ENCODE peak calls at places on chromosome 17, in eight cellular contexts. One of them, this sample, is unnamed. For H3K4me1, the result is how much of the 10 kb centered on the place peaks cover.

GRCh38 chr17:78258323-78259229 is 27.1 kb downstream of the TMEM235 start:
- DNase-seq in MM.1S: peak
- DNase-seq in effector memory CD4-positive, alpha-beta T cell: peak
- DNase-seq in A549: no peak
- DNase-seq in PC-3: no peak
- DNase-seq in fibroblast of lung: peak
- DNase-seq in stomach: peak
- DNase-seq in left ventricle myocardium inferior: peak
- DNase-seq in this sample: no peak

GRCh38 chr17:62724398-62725146 is 83.5 kb downstream of the MARCHF10 start:
- DNase-seq in MM.1S: peak
- DNase-seq in effector memory CD4-positive, alpha-beta T cell: peak
- DNase-seq in A549: no peak
- DNase-seq in PC-3: peak
- DNase-seq in fibroblast of lung: no peak
- DNase-seq in stomach: no peak
- DNase-seq in left ventricle myocardium inferior: no peak
- DNase-seq in this sample: no peak

GRCh38 chr17:31148205-31148604 is 53.4 kb downstream of the NF1 start:
- DNase-seq in MM.1S: no peak
- DNase-seq in effector memory CD4-positive, alpha-beta T cell: no peak
- DNase-seq in A549: no peak
- DNase-seq in PC-3: no peak
- DNase-seq in fibroblast of lung: peak
- DNase-seq in stomach: no peak
- DNase-seq in left ventricle myocardium inferior: no peak
- DNase-seq in this sample: no peak

GRCh38 chr17:29883497-29883896 is 46.5 kb downstream of the SSH2 start:
- DNase-seq in MM.1S: no peak
- DNase-seq in effector memory CD4-positive, alpha-beta T cell: no peak
- DNase-seq in A549: no peak
- DNase-seq in PC-3: no peak
- DNase-seq in fibroblast of lung: peak
- DNase-seq in stomach: no peak
- DNase-seq in left ventricle myocardium inferior: no peak
- DNase-seq in this sample: no peak

GRCh38 chr17:19250421-19251141 is 13.4 kb downstream of the EPN2 start:
- DNase-seq in MM.1S: no peak
- DNase-seq in effector memory CD4-positive, alpha-beta T cell: no peak
- DNase-seq in A549: no peak
- DNase-seq in PC-3: no peak
- DNase-seq in fibroblast of lung: no peak
- DNase-seq in stomach: no peak
- DNase-seq in left ventricle myocardium inferior: peak
- DNase-seq in this sample: no peak

GRCh38 chr17:34155947-34156346 is 99.1 kb upstream of the CCL2 start:
- DNase-seq in MM.1S: no peak
- DNase-seq in effector memory CD4-positive, alpha-beta T cell: no peak
- DNase-seq in A549: no peak
- DNase-seq in PC-3: no peak
- DNase-seq in fibroblast of lung: no peak
- DNase-seq in stomach: no peak
- DNase-seq in left ventricle myocardium inferior: no peak
- DNase-seq in this sample: no peak

GRCh38 chr17:56577810-56578209 is 15.7 kb upstream of the NOG start:
- DNase-seq in MM.1S: no peak
- DNase-seq in effector memory CD4-positive, alpha-beta T cell: no peak
- DNase-seq in A549: no peak
- DNase-seq in PC-3: no peak
- DNase-seq in fibroblast of lung: no peak
- DNase-seq in stomach: no peak
- DNase-seq in left ventricle myocardium inferior: peak
- DNase-seq in this sample: peak

GRCh38 chr17:45430738-45431530 is 1.7 kb downstream of the ARHGAP27 start:
- DNase-seq in MM.1S: peak
- DNase-seq in effector memory CD4-positive, alpha-beta T cell: no peak
- DNase-seq in A549: no peak
- DNase-seq in PC-3: peak
- DNase-seq in fibroblast of lung: no peak
- DNase-seq in stomach: peak
- DNase-seq in left ventricle myocardium inferior: no peak
- DNase-seq in this sample: no peak

GRCh38 chr17:44581868-44582267 is 24.6 kb downstream of the FZD2 start:
- DNase-seq in MM.1S: no peak
- DNase-seq in effector memory CD4-positive, alpha-beta T cell: no peak
- DNase-seq in A549: peak
- DNase-seq in PC-3: peak
- DNase-seq in fibroblast of lung: no peak
- DNase-seq in stomach: no peak
- DNase-seq in left ventricle myocardium inferior: no peak
- DNase-seq in this sample: no peak

GRCh38 chr17:1232786-1233185 is 37.5 kb upstream of the BHLHA9 start:
- DNase-seq in MM.1S: no peak
- DNase-seq in effector memory CD4-positive, alpha-beta T cell: no peak
- DNase-seq in A549: peak
- DNase-seq in PC-3: peak
- DNase-seq in fibroblast of lung: peak
- DNase-seq in stomach: no peak
- DNase-seq in left ventricle myocardium inferior: no peak
- DNase-seq in this sample: no peak

GRCh38 chr17:28725660-28726395 is at the start of gene TLCD1:
- DNase-seq in MM.1S: peak
- DNase-seq in effector memory CD4-positive, alpha-beta T cell: peak
- DNase-seq in A549: peak
- DNase-seq in PC-3: peak
- DNase-seq in fibroblast of lung: peak
- DNase-seq in stomach: peak
- DNase-seq in left ventricle myocardium inferior: peak
- DNase-seq in this sample: peak

GRCh38 chr17:3955373-3955978 is 8.8 kb downstream of the ATP2A3 start:
- DNase-seq in MM.1S: no peak
- DNase-seq in effector memory CD4-positive, alpha-beta T cell: no peak
- DNase-seq in A549: no peak
- DNase-seq in PC-3: no peak
- DNase-seq in fibroblast of lung: no peak
- DNase-seq in stomach: no peak
- DNase-seq in left ventricle myocardium inferior: no peak
- DNase-seq in this sample: no peak
- H3K4me1 ChIP-seq in MM.1S: under half
- H3K4me1 ChIP-seq in effector memory CD4-positive, alpha-beta T cell: under half
- H3K4me1 ChIP-seq in A549: under half
- H3K4me1 ChIP-seq in PC-3: under half
- H3K4me1 ChIP-seq in fibroblast of lung: under half
- H3K4me1 ChIP-seq in stomach: under half
- H3K4me1 ChIP-seq in left ventricle myocardium inferior: under half
- H3K4me1 ChIP-seq in this sample: under half

GRCh38 chr17:4344926-4345325 is 21.5 kb downstream of the UBE2G1 start:
- DNase-seq in MM.1S: no peak
- DNase-seq in effector memory CD4-positive, alpha-beta T cell: no peak
- DNase-seq in A549: no peak
- DNase-seq in PC-3: no peak
- DNase-seq in fibroblast of lung: no peak
- DNase-seq in stomach: no peak
- DNase-seq in left ventricle myocardium inferior: no peak
- DNase-seq in this sample: no peak
- H3K4me1 ChIP-seq in MM.1S: under half
- H3K4me1 ChIP-seq in effector memory CD4-positive, alpha-beta T cell: under half
- H3K4me1 ChIP-seq in A549: under half
- H3K4me1 ChIP-seq in PC-3: under half
- H3K4me1 ChIP-seq in fibroblast of lung: under half
- H3K4me1 ChIP-seq in stomach: under half
- H3K4me1 ChIP-seq in left ventricle myocardium inferior: half or more
- H3K4me1 ChIP-seq in this sample: under half

GRCh38 chr17:8944083-8944482 is 21.4 kb downstream of the PIK3R5 start:
- DNase-seq in MM.1S: no peak
- DNase-seq in effector memory CD4-positive, alpha-beta T cell: no peak
- DNase-seq in A549: no peak
- DNase-seq in PC-3: no peak
- DNase-seq in fibroblast of lung: no peak
- DNase-seq in stomach: no peak
- DNase-seq in left ventricle myocardium inferior: no peak
- DNase-seq in this sample: no peak

GRCh38 chr17:8940866-8941471 is 24.5 kb downstream of the PIK3R5 start:
- DNase-seq in MM.1S: no peak
- DNase-seq in effector memory CD4-positive, alpha-beta T cell: no peak
- DNase-seq in A549: no peak
- DNase-seq in PC-3: no peak
- DNase-seq in fibroblast of lung: no peak
- DNase-seq in stomach: no peak
- DNase-seq in left ventricle myocardium inferior: no peak
- DNase-seq in this sample: no peak

GRCh38 chr17:8939496-8940334 is 25.8 kb downstream of the PIK3R5 start:
- DNase-seq in MM.1S: peak
- DNase-seq in effector memory CD4-positive, alpha-beta T cell: no peak
- DNase-seq in A549: no peak
- DNase-seq in PC-3: no peak
- DNase-seq in fibroblast of lung: no peak
- DNase-seq in stomach: no peak
- DNase-seq in left ventricle myocardium inferior: no peak
- DNase-seq in this sample: no peak

GRCh38 chr17:8941980-8942617 is 23.4 kb downstream of the PIK3R5 start:
- DNase-seq in MM.1S: no peak
- DNase-seq in effector memory CD4-positive, alpha-beta T cell: no peak
- DNase-seq in A549: no peak
- DNase-seq in PC-3: no peak
- DNase-seq in fibroblast of lung: no peak
- DNase-seq in stomach: no peak
- DNase-seq in left ventricle myocardium inferior: no peak
- DNase-seq in this sample: no peak

DNA sequence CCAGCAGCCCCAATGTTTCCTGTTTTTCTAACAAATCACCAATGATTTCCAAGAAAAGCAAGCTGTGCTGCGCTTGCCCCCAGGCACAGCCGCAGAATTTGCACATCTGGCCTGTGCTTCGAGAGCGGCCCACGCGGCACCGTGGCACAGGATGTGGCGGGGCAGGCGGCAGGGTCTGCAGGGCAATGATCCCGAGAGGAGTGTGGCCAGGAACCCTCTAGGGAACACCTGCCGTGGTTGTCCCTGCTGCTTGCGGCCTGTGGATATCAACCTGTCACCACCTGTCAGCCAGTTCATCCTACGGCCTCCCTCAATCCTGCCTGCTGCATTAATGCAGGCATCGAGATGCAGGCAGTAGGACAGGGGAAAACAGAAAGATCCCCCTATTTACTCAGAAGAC is 24.0 kb downstream of the PIK3R5 start:
- DNase-seq in MM.1S: no peak
- DNase-seq in effector memory CD4-positive, alpha-beta T cell: peak
- DNase-seq in A549: no peak
- DNase-seq in PC-3: no peak
- DNase-seq in fibroblast of lung: no peak
- DNase-seq in stomach: no peak
- DNase-seq in left ventricle myocardium inferior: no peak
- DNase-seq in this sample: no peak
- H3K4me1 ChIP-seq in MM.1S: under half
- H3K4me1 ChIP-seq in effector memory CD4-positive, alpha-beta T cell: under half
- H3K4me1 ChIP-seq in A549: under half
- H3K4me1 ChIP-seq in PC-3: under half
- H3K4me1 ChIP-seq in fibroblast of lung: under half
- H3K4me1 ChIP-seq in stomach: under half
- H3K4me1 ChIP-seq in left ventricle myocardium inferior: under half
- H3K4me1 ChIP-seq in this sample: under half

DNA sequence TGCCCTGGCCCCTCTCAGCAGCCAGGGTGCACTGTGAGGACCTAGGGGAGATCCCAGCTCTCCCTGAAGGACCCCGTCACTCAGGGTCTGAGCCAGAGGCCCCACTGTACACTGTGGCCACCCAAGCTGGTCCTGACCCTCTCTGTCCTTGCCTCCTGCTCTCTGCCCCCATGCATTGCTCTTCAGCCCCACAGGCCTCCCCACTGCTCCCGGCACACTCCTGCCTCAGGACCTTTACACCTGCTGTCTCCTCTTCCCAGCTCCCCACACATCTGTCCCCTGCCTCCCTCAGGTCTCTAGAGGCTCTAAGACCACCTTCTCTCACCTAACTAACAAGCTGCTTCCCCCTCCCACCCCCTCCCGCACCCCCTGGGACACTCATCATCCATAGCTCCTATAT is 12.9 kb upstream of the RAI1 start:
- DNase-seq in MM.1S: no peak
- DNase-seq in effector memory CD4-positive, alpha-beta T cell: no peak
- DNase-seq in A549: no peak
- DNase-seq in PC-3: no peak
- DNase-seq in fibroblast of lung: no peak
- DNase-seq in stomach: no peak
- DNase-seq in left ventricle myocardium inferior: no peak
- DNase-seq in this sample: no peak
- H3K4me1 ChIP-seq in MM.1S: under half
- H3K4me1 ChIP-seq in effector memory CD4-positive, alpha-beta T cell: under half
- H3K4me1 ChIP-seq in A549: under half
- H3K4me1 ChIP-seq in PC-3: under half
- H3K4me1 ChIP-seq in fibroblast of lung: under half
- H3K4me1 ChIP-seq in stomach: under half
- H3K4me1 ChIP-seq in left ventricle myocardium inferior: under half
- H3K4me1 ChIP-seq in this sample: under half

GRCh38 chr17:2952174-2952845 is 111.1 kb downstream of the OR1D5 start:
- DNase-seq in MM.1S: no peak
- DNase-seq in effector memory CD4-positive, alpha-beta T cell: no peak
- DNase-seq in A549: no peak
- DNase-seq in PC-3: peak
- DNase-seq in fibroblast of lung: no peak
- DNase-seq in stomach: peak
- DNase-seq in left ventricle myocardium inferior: no peak
- DNase-seq in this sample: no peak
- H3K4me1 ChIP-seq in MM.1S: under half
- H3K4me1 ChIP-seq in effector memory CD4-positive, alpha-beta T cell: under half
- H3K4me1 ChIP-seq in A549: half or more
- H3K4me1 ChIP-seq in PC-3: under half
- H3K4me1 ChIP-seq in fibroblast of lung: under half
- H3K4me1 ChIP-seq in stomach: under half
- H3K4me1 ChIP-seq in left ventricle myocardium inferior: under half
- H3K4me1 ChIP-seq in this sample: under half

GRCh38 chr17:21283482-21284318 is 811 bp upstream of the MAP2K3 start:
- DNase-seq in MM.1S: no peak
- DNase-seq in effector memory CD4-positive, alpha-beta T cell: no peak
- DNase-seq in A549: no peak
- DNase-seq in PC-3: peak
- DNase-seq in fibroblast of lung: peak
- DNase-seq in stomach: peak
- DNase-seq in left ventricle myocardium inferior: no peak
- DNase-seq in this sample: no peak
- H3K4me1 ChIP-seq in MM.1S: under half
- H3K4me1 ChIP-seq in effector memory CD4-positive, alpha-beta T cell: under half
- H3K4me1 ChIP-seq in A549: under half
- H3K4me1 ChIP-seq in PC-3: under half
- H3K4me1 ChIP-seq in fibroblast of lung: under half
- H3K4me1 ChIP-seq in stomach: under half
- H3K4me1 ChIP-seq in left ventricle myocardium inferior: half or more
- H3K4me1 ChIP-seq in this sample: half or more

This sample was measured in SJSA1.